ENCODE peak calls at places on chromosomes 6 and 20, in eight cellular contexts. Z is hypothalamus, V is NCI-H2081, G is HEK293T, Y is mesenchymal stem cell, P is T-helper 2 cell, Q is adrenal gland, M is NCI-H446 treated with DMSO at 0.1 percent for 48 hours. H is an unnamed sample.

GRCh38 chr20:18585134-18585533 is 2.7 kb upstream of the DTD1 start:
- DNase-seq in P (no peak), Y (peak; percentile 31), V (peak; percentile 7), Z (no peak), M (no peak), G (no peak), Q (no peak), H (no peak)

GRCh38 chr6:111521497-111522275 is 38.7 kb upstream of the REV3L start:
- DNase-seq in V (no peak), Q (no peak), Z (no peak), Y (no peak), P (no peak), M (no peak), G (no peak), H (no peak)

GRCh38 chr6:82246802-82247633 is 526 bp downstream of the IBTK start:
- DNase-seq in Q (peak; percentile 87), M (no peak), G (peak; percentile 64), P (peak; percentile 55), Z (peak; percentile 48), Y (peak; percentile 78), V (peak; percentile 55), H (no peak)

GRCh38 chr20:46994341-46994740 is 99.7 kb downstream of the EYA2 start:
- DNase-seq in M (no peak), Z (no peak), Y (no peak), Q (no peak), V (peak; percentile 8), G (no peak), P (peak; percentile 93), H (no peak)

GRCh38 chr6:106116125-106116524 is 30.0 kb downstream of the PRDM1 start:
- DNase-seq in G (no peak), P (no peak), Q (peak; percentile 64), V (no peak), Z (peak; percentile 24), M (no peak), Y (no peak), H (no peak)

GRCh38 chr6:165439928-165440554 is 130.6 kb upstream of the C6orf118 start:
- DNase-seq in Y (peak; percentile 54), V (peak; percentile 0), G (peak; percentile 21), P (peak; percentile 45), Z (no peak), Q (no peak), M (peak; percentile 8), H (no peak)

GRCh38 chr6:154638369-154638768 is 94.8 kb upstream of the SCAF8 start:
- DNase-seq in Q (no peak), M (no peak), Y (no peak), G (no peak), Z (no peak), P (no peak), V (no peak), H (no peak)

GRCh38 chr6:7591770-7592169 is 1.8 kb downstream of the SNRNP48 start:
- DNase-seq in M (no peak), Z (no peak), Q (no peak), G (no peak), Y (no peak), P (no peak), V (no peak), H (no peak)

GRCh38 chr6:164962805-164963204 is 346.6 kb downstream of the C6orf118 start:
- DNase-seq in M (no peak), V (no peak), Y (no peak), Q (no peak), G (no peak), P (no peak), Z (no peak), H (no peak)